ENCODE peak calls at places on chromosomes 6 and 20, in nine cellular contexts. F, R, G, M, A, K, B, S and E are unnamed samples.

GRCh38 chr6:109255946-109256628 is 126.2 kb downstream of the CD164 start:
- DNase-seq in B (no peak), S (no peak), M (no peak), R (no peak), K (no peak), F (no peak), G (no peak), A (no peak), E (no peak)

GRCh38 chr20:33531047-33531877 is 41.4 kb downstream of the CBFA2T2 start:
- DNase-seq in G (peak; percentile 6), M (peak; percentile 56), B (no peak), K (no peak), R (peak; percentile 66), F (no peak), S (no peak), A (no peak), E (peak; percentile 9)

GRCh38 chr6:81169166-81169565 is 583.3 kb downstream of the TENT5A start:
- DNase-seq in A (no peak), G (no peak), M (peak; percentile 5), F (peak; percentile 2), R (no peak), K (no peak), B (no peak), S (no peak), E (no peak)

GRCh38 chr6:138818496-138819194 is 22.8 kb downstream of the ECT2L start:
- DNase-seq in G (no peak), B (no peak), F (peak; percentile 74), M (no peak), K (no peak), A (no peak), S (no peak), R (no peak), E (no peak)

GRCh38 chr6:43877021-43877420 is 107.0 kb downstream of the VEGFA start:
- DNase-seq in S (no peak), F (no peak), A (no peak), R (no peak), B (no peak), K (no peak), G (no peak), M (no peak), E (no peak)

GRCh38 chr6:169162968-169163903 is 90.4 kb downstream of the THBS2 start:
- DNase-seq in G (no peak), M (peak; percentile 97), R (no peak), A (no peak), S (no peak), B (peak; percentile 69), K (peak; percentile 42), F (peak; percentile 55), E (peak; percentile 99)

GRCh38 chr6:129117355-129117754 is 234.4 kb downstream of the LAMA2 start:
- DNase-seq in G (no peak), S (no peak), A (no peak), R (no peak), F (no peak), K (no peak), B (no peak), M (no peak), E (no peak)

GRCh38 chr6:159608961-159609673 is 83.9 kb downstream of the SOD2 start:
- DNase-seq in A (no peak), R (no peak), F (peak; percentile 56), M (peak; percentile 39), K (no peak), G (peak; percentile 8), B (no peak), S (peak; percentile 57), E (no peak)

GRCh38 chr6:45827952-45828530 is 187.6 kb downstream of the CLIC5 start:
- DNase-seq in M (peak; percentile 76), G (no peak), B (no peak), S (no peak), K (no peak), A (no peak), F (no peak), R (no peak), E (no peak)

GRCh38 chr20:50127587-50128519 is 14.9 kb upstream of the UBE2V1 start:
- DNase-seq in B (no peak), R (no peak), K (no peak), A (no peak), M (no peak), G (no peak), S (no peak), F (no peak), E (no peak)

GRCh38 chr6:159002432-159003160 is 2.6 kb upstream of the RSPH3 start:
- DNase-seq in B (no peak), R (no peak), F (peak; percentile 77), G (no peak), K (no peak), M (peak; percentile 17), S (no peak), A (no peak), E (no peak)

GRCh38 chr20:45098096-45098773 is 2.7 kb downstream of the KCNS1 start:
- DNase-seq in F (peak; percentile 39), B (no peak), R (peak; percentile 26), M (peak; percentile 25), S (no peak), A (no peak), G (no peak), K (no peak), E (no peak)
- TF ChIP-seq CTCF in F (peak; percentile 40), B (no peak), R (peak; percentile 41), M (peak; percentile 18), S (no peak), A (no peak), G (no peak), K (no peak), E (peak; percentile 30)

DNA sequence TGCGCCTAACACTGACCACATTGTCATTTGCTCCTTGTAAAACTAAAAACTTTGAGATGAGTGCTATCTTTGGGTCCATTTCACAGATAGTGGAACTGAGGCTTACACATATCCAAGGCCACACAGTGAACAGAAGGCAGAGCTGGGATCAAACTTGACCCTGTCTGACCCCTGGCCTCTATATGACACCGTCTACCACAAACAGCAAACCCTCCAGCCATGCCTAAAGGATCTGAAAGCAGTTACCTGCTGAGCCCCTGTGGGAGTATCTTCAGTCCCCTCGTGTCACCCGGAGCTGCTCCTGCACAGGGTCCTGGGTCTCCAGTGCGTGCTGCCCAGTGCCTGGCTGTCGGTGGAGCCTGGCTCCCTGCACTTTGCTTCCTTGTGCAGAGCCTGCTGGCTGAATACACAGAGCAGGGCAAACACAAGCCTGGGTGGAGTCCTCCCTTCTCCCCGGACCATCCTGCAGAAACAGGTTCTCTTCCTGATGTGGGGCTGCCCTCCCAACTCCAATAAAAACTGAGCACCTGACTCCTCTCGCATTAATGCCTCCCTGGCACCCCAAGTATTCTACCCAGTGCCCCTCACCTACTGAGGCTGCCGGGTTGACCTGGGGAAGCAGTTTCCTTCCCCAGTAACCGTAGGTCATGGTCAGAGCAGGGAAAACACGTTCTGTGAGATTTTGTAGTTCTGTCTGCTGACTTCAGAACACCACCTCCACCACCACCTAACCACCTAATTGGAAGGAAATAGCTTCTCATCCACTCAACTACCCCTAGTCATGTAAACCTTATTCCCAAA is at the start of gene BCAS1:
- DNase-seq in B (no peak), M (no peak), A (no peak), F (no peak), S (peak; percentile 30), G (no peak), K (no peak), R (no peak), E (no peak)
- H3K4me3 ChIP-seq in B (no peak within 1 kb of the TSS), M (no peak within 1 kb of the TSS), A (no peak within 1 kb of the TSS), F (no peak within 1 kb of the TSS), S (no peak within 1 kb of the TSS), G (no peak within 1 kb of the TSS), K (no peak within 1 kb of the TSS), R (no peak within 1 kb of the TSS), E (no peak within 1 kb of the TSS)

GRCh38 chr6:100467144-100468012 is 2.7 kb upstream of the SIM1 start:
- DNase-seq in S (no peak), B (no peak), K (no peak), A (no peak), F (no peak), G (no peak), R (no peak), M (no peak), E (no peak)
- H3K27me3 ChIP-seq in S (peaks cover 45% of the 10 kb centered on the region), B (no peaks in the 10 kb centered on the region), K (peaks cover 3% of the 10 kb centered on the region), A (peaks cover 65% of the 10 kb centered on the region), F (peaks cover 66% of the 10 kb centered on the region), G (peaks cover 26% of the 10 kb centered on the region), R (peaks cover 100% of the 10 kb centered on the region), M (peaks cover 95% of the 10 kb centered on the region), E (no peaks in the 10 kb centered on the region)

GRCh38 chr6:25962368-25963127 is at the start of gene TRIM38:
- DNase-seq in S (peak; percentile 69), G (peak; percentile 87), M (peak; percentile 95), K (peak; percentile 78), B (peak; percentile 81), F (peak; percentile 83), R (peak; percentile 6), A (peak; percentile 87), E (peak; percentile 83)

GRCh38 chr6:25960689-25961088 is 1.9 kb upstream of the TRIM38 start:
- DNase-seq in R (no peak), K (no peak), G (no peak), S (no peak), F (no peak), A (no peak), B (no peak), M (no peak), E (no peak)

GRCh38 chr6:25963426-25964123 is 973 bp downstream of the TRIM38 start:
- DNase-seq in S (peak; percentile 41), B (no peak), K (no peak), F (peak; percentile 65), G (no peak), R (no peak), A (no peak), M (peak; percentile 24), E (no peak)

GRCh38 chr6:25959890-25960531 is 2.6 kb upstream of the TRIM38 start:
- DNase-seq in F (no peak), G (no peak), A (no peak), M (peak; percentile 25), R (no peak), B (no peak), S (no peak), K (no peak), E (no peak)

GRCh38 chr6:25961619-25962367 is 809 bp upstream of the TRIM38 start:
- DNase-seq in B (no peak), K (no peak), A (no peak), M (no peak), R (no peak), F (no peak), G (peak; percentile 29), S (peak; percentile 33), E (no peak)
- TF ChIP-seq CTCF in B (no peak), K (no peak), A (peak; percentile 15), M (peak; percentile 6), R (no peak), F (no peak), G (peak; percentile 62), S (peak; percentile 34), E (no peak)

DNA sequence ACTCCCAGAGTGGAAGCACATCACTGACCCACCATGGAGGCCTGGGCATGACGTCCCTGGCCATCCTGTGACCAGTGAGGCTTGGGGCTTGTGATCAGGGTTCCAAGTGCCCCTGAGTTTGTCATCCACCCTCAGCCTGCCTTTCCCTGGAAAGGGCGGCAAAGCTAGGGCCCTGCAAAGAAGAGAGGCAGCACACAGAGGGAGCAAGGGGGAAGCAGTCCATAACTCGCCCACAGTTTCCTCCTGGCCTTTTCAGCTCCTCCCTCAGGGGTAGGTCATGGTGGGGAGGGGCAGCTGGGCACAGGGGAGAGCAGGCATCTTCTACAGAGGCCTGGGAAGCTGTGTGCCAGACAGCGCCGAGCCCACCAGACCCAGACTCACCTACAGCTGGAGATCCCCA is at the start of gene NCR2:
- DNase-seq in A (no peak), S (no peak), B (no peak), K (no peak), F (no peak), M (no peak), G (no peak), R (no peak), E (no peak)
- H3K4me3 ChIP-seq in A (no peak within 1 kb of the TSS), S (no peak within 1 kb of the TSS), B (no peak within 1 kb of the TSS), K (no peak within 1 kb of the TSS), F (no peak within 1 kb of the TSS), M (no peak within 1 kb of the TSS), G (no peak within 1 kb of the TSS), R (no peak within 1 kb of the TSS), E (no peak within 1 kb of the TSS)

GRCh38 chr20:63400486-63401210 is 39.5 kb upstream of the CHRNA4 start:
- DNase-seq in R (no peak), G (no peak), S (no peak), B (no peak), F (no peak), K (no peak), M (no peak), A (no peak), E (no peak)
- H3K27me3 ChIP-seq in R (no peaks in the 10 kb centered on the region), G (peaks cover 98% of the 10 kb centered on the region), S (peaks cover 8% of the 10 kb centered on the region), B (no peaks in the 10 kb centered on the region), F (no peaks in the 10 kb centered on the region), K (no peaks in the 10 kb centered on the region), M (no peaks in the 10 kb centered on the region), A (peaks cover 2% of the 10 kb centered on the region), E (no peaks in the 10 kb centered on the region)